ENCODE peak calls at places on chromosomes 12 and 14, in four cellular contexts. One of them, this sample, is unnamed.

GRCh38 chr12:21773263-21773741 is 1.2 kb downstream of the KCNJ8 start:
- DNase-seq in RWPE1: no peak
- DNase-seq in cardiac fibroblast: peak
- DNase-seq in nephron progenitor cell: peak
- DNase-seq in this sample: no peak

GRCh38 chr14:52119030-52119429 is 50.2 kb upstream of the NID2 start:
- DNase-seq in RWPE1: no peak
- DNase-seq in cardiac fibroblast: no peak
- DNase-seq in nephron progenitor cell: no peak
- DNase-seq in this sample: no peak

GRCh38 chr12:78885466-78885865 is 20.9 kb downstream of the SYT1 start:
- DNase-seq in RWPE1: no peak
- DNase-seq in cardiac fibroblast: no peak
- DNase-seq in nephron progenitor cell: no peak
- DNase-seq in this sample: no peak

GRCh38 chr12:70686907-70687306 is 49.7 kb upstream of the PTPRB start:
- DNase-seq in RWPE1: no peak
- DNase-seq in cardiac fibroblast: no peak
- DNase-seq in nephron progenitor cell: no peak
- DNase-seq in this sample: no peak

GRCh38 chr12:15772405-15773018 is 16.7 kb downstream of the EPS8 start:
- DNase-seq in RWPE1: no peak
- DNase-seq in cardiac fibroblast: peak
- DNase-seq in nephron progenitor cell: no peak
- DNase-seq in this sample: no peak

GRCh38 chr14:91405241-91405721 is 12.3 kb downstream of the CCDC88C start:
- DNase-seq in RWPE1: no peak
- DNase-seq in cardiac fibroblast: no peak
- DNase-seq in nephron progenitor cell: no peak
- DNase-seq in this sample: no peak

GRCh38 chr12:58648151-58648550 is 272.2 kb downstream of the LRIG3 start:
- DNase-seq in RWPE1: no peak
- DNase-seq in cardiac fibroblast: no peak
- DNase-seq in nephron progenitor cell: no peak
- DNase-seq in this sample: no peak

GRCh38 chr12:59250766-59251165 is 330.5 kb upstream of the LRIG3 start:
- DNase-seq in RWPE1: no peak
- DNase-seq in cardiac fibroblast: no peak
- DNase-seq in nephron progenitor cell: no peak
- DNase-seq in this sample: no peak

GRCh38 chr12:95884998-95885397 is 26.2 kb downstream of the SNRPF start:
- DNase-seq in RWPE1: no peak
- DNase-seq in cardiac fibroblast: no peak
- DNase-seq in nephron progenitor cell: no peak
- DNase-seq in this sample: no peak

GRCh38 chr12:14410841-14411569 is 45.5 kb downstream of the ATF7IP start:
- DNase-seq in RWPE1: no peak
- DNase-seq in cardiac fibroblast: no peak
- DNase-seq in nephron progenitor cell: no peak
- DNase-seq in this sample: no peak

GRCh38 chr14:26856832-26857508 is 259.1 kb upstream of the NOVA1 start:
- DNase-seq in RWPE1: no peak
- DNase-seq in cardiac fibroblast: peak
- DNase-seq in nephron progenitor cell: no peak
- DNase-seq in this sample: no peak

GRCh38 chr12:24742378-24742777 is 206.5 kb downstream of the BCAT1 start:
- DNase-seq in RWPE1: no peak
- DNase-seq in cardiac fibroblast: no peak
- DNase-seq in nephron progenitor cell: peak
- DNase-seq in this sample: no peak

DNA sequence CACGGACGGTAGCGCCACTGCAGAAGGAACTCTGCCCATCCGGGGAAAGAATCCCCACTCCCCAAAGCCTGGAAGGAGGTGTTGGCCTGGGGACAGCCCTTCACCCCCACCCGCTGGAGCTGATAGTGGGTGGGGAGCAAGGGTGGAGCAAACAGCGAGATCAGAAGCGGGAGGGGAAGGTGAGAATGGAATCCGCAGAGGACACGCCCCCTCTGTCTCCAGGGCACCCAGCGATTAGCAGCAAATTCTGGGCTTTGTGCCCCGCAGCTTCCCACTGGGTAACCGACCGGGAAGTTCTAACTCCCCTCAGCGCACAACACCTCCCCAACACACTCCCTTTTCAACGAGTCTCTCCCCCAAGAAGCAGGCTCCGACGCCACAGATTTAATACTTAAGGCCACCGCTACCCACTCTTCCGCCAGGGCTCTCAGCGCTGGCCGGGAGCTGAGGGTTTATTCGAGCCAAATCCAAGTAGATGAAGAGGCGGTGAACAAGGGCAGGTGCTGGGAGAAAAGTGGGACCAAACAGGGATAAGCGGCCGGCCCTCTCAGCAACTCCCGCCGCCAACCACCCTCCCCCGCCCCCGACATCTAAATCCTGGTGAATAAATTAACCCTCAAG is 1.3 kb downstream of the SLC25A29 start:
- DNase-seq in RWPE1: peak
- DNase-seq in cardiac fibroblast: peak
- DNase-seq in nephron progenitor cell: peak
- DNase-seq in this sample: peak
- TF ChIP-seq CTCF in RWPE1: no peak
- TF ChIP-seq CTCF in cardiac fibroblast: no peak
- TF ChIP-seq CTCF in nephron progenitor cell: no peak
- TF ChIP-seq CTCF in this sample: no peak

GRCh38 chr12:55614764-55615163 is 21.9 kb upstream of the OR10P1 start:
- DNase-seq in RWPE1: no peak
- DNase-seq in cardiac fibroblast: no peak
- DNase-seq in nephron progenitor cell: no peak
- DNase-seq in this sample: no peak

GRCh38 chr12:55610598-55610997 is 26.1 kb upstream of the OR10P1 start:
- DNase-seq in RWPE1: no peak
- DNase-seq in cardiac fibroblast: no peak
- DNase-seq in nephron progenitor cell: no peak
- DNase-seq in this sample: no peak

GRCh38 chr12:55607821-55608602 is 28.7 kb upstream of the OR10P1 start:
- DNase-seq in RWPE1: peak
- DNase-seq in cardiac fibroblast: no peak
- DNase-seq in nephron progenitor cell: no peak
- DNase-seq in this sample: no peak

GRCh38 chr12:55612646-55613045 is 24.0 kb upstream of the OR10P1 start:
- DNase-seq in RWPE1: no peak
- DNase-seq in cardiac fibroblast: no peak
- DNase-seq in nephron progenitor cell: no peak
- DNase-seq in this sample: no peak
- TF ChIP-seq CTCF in RWPE1: no peak
- TF ChIP-seq CTCF in cardiac fibroblast: no peak
- TF ChIP-seq CTCF in nephron progenitor cell: no peak
- TF ChIP-seq CTCF in this sample: no peak

DNA sequence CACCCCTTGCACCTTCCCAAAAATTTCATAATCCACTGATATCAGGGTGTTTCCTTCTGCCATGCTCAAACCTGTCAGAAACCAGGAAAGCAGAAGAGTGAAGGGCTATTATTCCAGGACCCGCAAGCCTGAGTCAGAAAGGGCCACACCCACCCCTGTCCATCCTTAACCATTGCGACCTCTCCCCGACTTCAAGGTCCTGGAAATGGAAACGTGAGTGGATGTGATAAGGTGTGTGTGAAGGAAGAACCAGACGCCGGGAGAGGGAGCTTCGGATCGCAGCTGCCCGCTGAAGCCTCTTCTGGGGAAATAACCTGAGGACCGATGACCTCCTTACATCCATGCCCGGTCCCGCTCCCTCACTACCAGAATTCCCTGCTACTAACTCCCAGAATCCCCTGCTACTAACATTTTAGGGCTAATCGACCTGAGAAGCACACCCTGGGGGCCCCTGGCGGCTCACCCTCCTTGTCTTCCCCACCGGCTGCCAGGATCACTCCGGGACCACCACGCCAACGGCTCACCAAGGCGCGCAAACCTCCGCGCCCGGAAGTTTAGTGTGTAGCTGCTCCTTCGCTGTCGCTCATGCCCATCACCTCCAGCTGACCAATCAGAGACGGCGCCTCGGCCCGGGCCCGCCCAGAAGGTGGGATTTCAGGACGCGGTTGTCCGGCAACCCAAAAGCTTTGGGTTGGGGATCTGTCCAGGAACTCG is at the start of gene ACYP1:
- DNase-seq in RWPE1: peak
- DNase-seq in cardiac fibroblast: peak
- DNase-seq in nephron progenitor cell: peak
- DNase-seq in this sample: peak
- TF ChIP-seq CTCF in RWPE1: no peak
- TF ChIP-seq CTCF in cardiac fibroblast: no peak
- TF ChIP-seq CTCF in nephron progenitor cell: no peak
- TF ChIP-seq CTCF in this sample: no peak

GRCh38 chr12:110102255-110102654 is 21.9 kb upstream of the IFT81 start:
- DNase-seq in RWPE1: peak
- DNase-seq in cardiac fibroblast: peak
- DNase-seq in nephron progenitor cell: peak
- DNase-seq in this sample: peak
- TF ChIP-seq CTCF in RWPE1: no peak
- TF ChIP-seq CTCF in cardiac fibroblast: peak
- TF ChIP-seq CTCF in nephron progenitor cell: peak
- TF ChIP-seq CTCF in this sample: no peak

GRCh38 chr14:34059925-34060746 is 109.3 kb upstream of the EGLN3 start:
- DNase-seq in RWPE1: peak
- DNase-seq in cardiac fibroblast: peak
- DNase-seq in nephron progenitor cell: peak
- DNase-seq in this sample: peak
- TF ChIP-seq CTCF in RWPE1: peak
- TF ChIP-seq CTCF in cardiac fibroblast: no peak
- TF ChIP-seq CTCF in nephron progenitor cell: no peak
- TF ChIP-seq CTCF in this sample: no peak

DNA sequence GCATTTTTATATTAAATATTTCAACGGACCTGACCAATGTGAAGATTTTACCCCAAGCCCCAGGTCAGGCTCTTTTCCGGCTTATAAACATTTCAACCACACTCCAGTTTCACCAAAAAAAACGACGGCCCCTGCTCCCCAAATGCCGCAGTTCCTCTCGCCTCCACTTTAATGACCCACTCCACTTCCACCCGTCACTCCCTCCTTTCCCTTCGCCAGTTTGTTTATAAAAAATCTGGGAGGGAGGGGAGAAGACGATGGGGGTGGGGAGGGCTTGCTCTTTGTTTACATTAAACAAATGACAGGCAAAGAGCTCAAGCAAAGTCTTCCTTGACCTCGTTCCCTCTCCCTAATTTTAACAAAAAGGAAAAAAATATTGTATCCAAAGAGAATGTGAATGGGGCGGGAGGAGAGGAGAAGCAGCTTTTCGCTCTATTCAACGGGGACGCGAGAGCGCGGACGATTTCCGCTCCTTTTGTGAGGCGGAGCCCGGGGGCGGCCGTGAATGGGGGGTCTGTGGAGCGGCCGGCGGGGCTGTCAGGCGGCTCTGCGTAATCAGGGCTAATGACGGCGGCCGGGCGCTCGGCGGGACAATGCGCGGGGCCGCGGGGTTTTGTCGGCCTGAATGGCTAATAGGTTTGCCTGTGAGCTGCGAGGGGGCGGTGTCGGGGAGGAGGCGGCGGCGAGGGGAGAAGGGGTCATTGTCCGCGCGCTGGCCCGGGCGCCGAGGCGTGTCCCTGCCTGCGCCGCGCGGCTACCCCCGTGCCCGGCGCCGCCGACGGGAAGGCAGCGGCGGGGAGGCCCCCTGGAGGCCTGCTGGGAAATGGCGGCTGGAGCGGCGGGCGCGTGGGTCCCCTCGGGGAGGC is 5.7 kb downstream of the SIX6 start:
- DNase-seq in RWPE1: no peak
- DNase-seq in cardiac fibroblast: peak
- DNase-seq in nephron progenitor cell: peak
- DNase-seq in this sample: peak
- TF ChIP-seq CTCF in RWPE1: peak
- TF ChIP-seq CTCF in cardiac fibroblast: no peak
- TF ChIP-seq CTCF in nephron progenitor cell: peak
- TF ChIP-seq CTCF in this sample: peak

GRCh38 chr12:120750806-120751205 is 25.2 kb downstream of the ACADS start:
- DNase-seq in RWPE1: no peak
- DNase-seq in cardiac fibroblast: no peak
- DNase-seq in nephron progenitor cell: no peak
- DNase-seq in this sample: no peak
- TF ChIP-seq CTCF in RWPE1: no peak
- TF ChIP-seq CTCF in cardiac fibroblast: no peak
- TF ChIP-seq CTCF in nephron progenitor cell: no peak
- TF ChIP-seq CTCF in this sample: no peak

DNA sequence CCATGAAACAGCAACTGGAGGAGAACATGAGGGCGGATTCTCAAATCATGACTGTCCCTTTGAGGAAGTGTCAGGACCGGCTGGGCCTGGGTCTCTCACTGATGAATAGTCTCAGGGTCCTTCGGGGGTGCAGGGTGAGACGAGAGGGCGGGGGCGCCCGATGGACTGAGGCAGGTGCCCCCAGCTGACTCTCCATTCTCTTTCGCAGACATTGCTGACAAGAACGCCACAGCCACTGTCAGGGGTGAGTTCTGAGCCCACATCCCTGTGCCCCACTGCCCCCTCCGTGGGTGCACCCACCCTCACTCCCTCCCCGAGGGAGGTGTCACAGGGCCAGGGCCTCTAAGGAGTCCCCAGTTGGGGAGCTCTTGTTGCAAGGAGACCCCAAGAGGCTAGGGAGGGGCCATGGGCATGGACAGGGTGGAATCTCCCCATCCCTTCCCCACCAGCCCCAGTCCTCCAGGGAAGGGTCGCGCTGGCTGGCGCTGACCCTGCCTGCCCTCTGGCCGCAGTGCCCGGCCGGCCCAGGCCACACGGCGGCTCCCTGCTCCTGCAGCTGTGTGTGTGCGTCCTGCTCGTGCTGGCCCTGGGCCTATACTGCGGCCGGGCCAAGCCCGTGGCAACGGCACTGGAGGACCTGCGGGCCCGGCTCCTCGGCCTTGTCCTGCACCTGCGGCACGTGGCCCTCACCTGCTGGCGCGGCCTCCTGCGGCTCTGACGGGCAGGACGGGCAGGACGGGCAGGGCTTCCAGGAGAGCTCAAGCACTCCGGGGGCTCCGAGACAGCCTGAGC is 8.7 kb downstream of the C14orf180 start:
- DNase-seq in RWPE1: no peak
- DNase-seq in cardiac fibroblast: no peak
- DNase-seq in nephron progenitor cell: no peak
- DNase-seq in this sample: no peak
- TF ChIP-seq CTCF in RWPE1: no peak
- TF ChIP-seq CTCF in cardiac fibroblast: no peak
- TF ChIP-seq CTCF in nephron progenitor cell: no peak
- TF ChIP-seq CTCF in this sample: no peak

GRCh38 chr12:3303410-3304136 is 187.4 kb upstream of the PRMT8 start:
- DNase-seq in RWPE1: no peak
- DNase-seq in cardiac fibroblast: no peak
- DNase-seq in nephron progenitor cell: peak
- DNase-seq in this sample: no peak
- TF ChIP-seq CTCF in RWPE1: no peak
- TF ChIP-seq CTCF in cardiac fibroblast: peak
- TF ChIP-seq CTCF in nephron progenitor cell: no peak
- TF ChIP-seq CTCF in this sample: no peak